ENCODE peak calls at places on chromosome 9, in eight cellular contexts. F is stomach, M is upper lobe of left lung, Y is sigmoid colon, J is GM12878, W is SK-N-SH, Z is spleen, K is HCT116. U is an unnamed sample. For H3K4me1, the result is how much of the 10 kb centered on the place peaks cover.

GRCh38 chr9:133842721-133843227 is 104.6 kb upstream of the SARDH start:
- DNase-seq in J (no peak), Y (no peak), F (no peak), M (no peak), W (no peak), Z (no peak), K (no peak), U (no peak)

GRCh38 chr9:99121604-99122003 is 16.7 kb downstream of the TGFBR1 start:
- DNase-seq in K (no peak), Z (no peak), Y (no peak), J (no peak), W (no peak), M (no peak), F (no peak), U (no peak)

GRCh38 chr9:136239963-136240330 is 5.7 kb downstream of the QSOX2 start:
- DNase-seq in M (peak), Y (no peak), F (no peak), W (no peak), Z (peak), K (no peak), J (peak), U (no peak)

GRCh38 chr9:81824802-81825770 is 103.1 kb upstream of the SPATA31D4 start:
- DNase-seq in J (no peak), Z (no peak), M (no peak), W (no peak), F (no peak), K (no peak), Y (no peak), U (no peak)

GRCh38 chr9:130451509-130452388 is 7.0 kb downstream of the ASS1 start:
- DNase-seq in M (peak), K (no peak), F (peak), Y (peak), Z (no peak), W (peak), J (no peak), U (no peak)

GRCh38 chr9:130891699-130892502 is 4.7 kb downstream of the QRFP start:
- DNase-seq in F (no peak), J (no peak), K (no peak), W (peak), Y (no peak), Z (peak), M (no peak), U (no peak)

GRCh38 chr9:136240941-136241340 is 4.7 kb downstream of the QSOX2 start:
- DNase-seq in F (no peak), K (no peak), W (no peak), Y (no peak), M (peak), J (no peak), Z (no peak), U (no peak)

GRCh38 chr9:38180631-38181030 is 111.6 kb upstream of the SHB start:
- DNase-seq in K (no peak), J (no peak), Y (no peak), W (no peak), Z (no peak), F (no peak), M (no peak), U (no peak)

GRCh38 chr9:114681594-114682332 is at the start of gene TEX48:
- DNase-seq in F (peak), Y (peak), Z (peak), K (peak), M (no peak), W (peak), J (peak), U (no peak)

GRCh38 chr9:101635020-101635419 is 40.3 kb upstream of the PPP3R2 start:
- DNase-seq in J (no peak), M (no peak), Z (no peak), K (no peak), Y (no peak), F (no peak), W (no peak), U (no peak)

GRCh38 chr9:122346478-122347347 is 24.1 kb upstream of the PTGS1 start:
- DNase-seq in W (peak), F (peak), M (peak), Y (peak), J (no peak), K (no peak), Z (peak), U (no peak)

GRCh38 chr9:133421615-133422542 is at the start of gene ADAMTS13:
- DNase-seq in F (no peak), W (no peak), J (peak), Y (no peak), K (no peak), Z (no peak), M (no peak), U (no peak)

GRCh38 chr9:109886617-109887016 is 106.6 kb downstream of the PALM2AKAP2 start:
- DNase-seq in M (no peak), F (no peak), K (no peak), W (no peak), J (no peak), Z (no peak), Y (no peak), U (no peak)

GRCh38 chr9:129570450-129571297 is 50.2 kb downstream of the C9orf50 start:
- DNase-seq in M (no peak), K (peak), F (peak), J (no peak), Z (no peak), Y (peak), W (no peak), U (no peak)

GRCh38 chr9:35737143-35737542 is 4.7 kb downstream of the CREB3 start:
- DNase-seq in W (no peak), Y (no peak), J (no peak), F (no peak), K (no peak), Z (no peak), M (no peak), U (no peak)

GRCh38 chr9:117485176-117485575 is 70.3 kb upstream of the ASTN2 start:
- DNase-seq in F (no peak), Z (no peak), M (no peak), W (no peak), J (no peak), Y (no peak), K (no peak), U (no peak)

DNA sequence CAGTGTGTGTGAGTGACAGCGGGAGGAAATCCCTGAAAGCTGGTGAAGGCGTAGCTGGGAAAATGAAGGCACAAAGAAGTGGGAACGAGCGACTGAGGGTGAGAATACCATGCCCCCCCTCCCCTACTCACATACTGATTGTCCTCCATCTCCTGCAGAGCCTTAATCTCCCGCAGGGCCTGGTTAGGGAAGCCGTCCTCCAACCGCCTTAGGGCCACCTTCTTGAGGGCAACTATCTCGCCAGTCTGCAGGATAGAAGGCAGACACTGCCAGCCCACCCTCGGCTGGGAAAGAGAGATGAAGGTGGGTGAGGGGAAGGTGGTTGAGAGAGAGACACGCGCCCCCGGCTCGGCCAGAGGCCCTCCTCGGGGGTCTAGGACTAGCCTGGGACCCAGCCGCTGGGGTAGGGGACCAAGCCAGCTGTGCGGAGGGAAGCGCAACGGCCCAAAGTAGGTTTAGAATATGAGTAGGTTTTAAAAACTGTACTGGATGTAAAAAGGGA is 491 bp downstream of the CDK20 start:
- DNase-seq in W (peak), K (no peak), M (no peak), J (no peak), Z (no peak), Y (no peak), F (no peak), U (no peak)
- H3K4me3 ChIP-seq in W (peak), K (peak), M (peak), J (no peak), Z (peak), Y (peak), F (peak), U (peak)

GRCh38 chr9:107694390-107694789 is 204.8 kb upstream of the KLF4 start:
- DNase-seq in Z (no peak), F (no peak), K (no peak), W (no peak), Y (no peak), M (no peak), J (no peak), U (no peak)

GRCh38 chr9:107700902-107701301 is 211.3 kb upstream of the KLF4 start:
- DNase-seq in M (no peak), W (no peak), K (no peak), F (no peak), J (no peak), Y (no peak), Z (no peak), U (no peak)

GRCh38 chr9:107703651-107704050 is 214.1 kb upstream of the KLF4 start:
- DNase-seq in F (no peak), J (no peak), Y (no peak), M (no peak), W (no peak), K (no peak), Z (no peak), U (no peak)

GRCh38 chr9:107696302-107696701 is 206.7 kb upstream of the KLF4 start:
- DNase-seq in K (no peak), W (no peak), M (no peak), Y (no peak), J (no peak), Z (no peak), F (no peak), U (no peak)

GRCh38 chr9:107698779-107699564 is 209.4 kb upstream of the KLF4 start:
- DNase-seq in M (no peak), J (no peak), K (no peak), Z (no peak), Y (no peak), W (no peak), F (no peak), U (no peak)
- TF ChIP-seq POLR2AphosphoS5 in M (no peak), J (no peak), K (no peak), Z (no peak), Y (no peak), W (no peak), F (no peak), U (no peak)

DNA sequence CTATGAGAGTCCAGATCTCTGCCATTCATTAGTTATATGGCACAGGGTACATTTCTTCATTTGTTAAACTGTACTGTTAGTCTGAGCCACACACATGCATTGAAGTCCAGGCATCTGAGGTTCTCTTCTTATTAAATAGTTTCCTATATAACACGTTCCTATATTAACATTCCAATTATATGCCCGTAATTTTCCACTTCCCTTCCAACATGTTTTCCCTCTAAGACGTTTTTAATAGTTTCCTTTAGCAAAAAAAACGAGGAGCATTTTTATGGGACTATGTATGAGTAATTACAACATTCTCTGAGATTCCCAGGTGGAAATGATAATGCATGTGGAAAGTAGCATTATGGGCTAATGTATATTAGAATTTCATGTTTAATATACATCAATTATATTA is 11.0 kb downstream of the SMARCA2 start:
- DNase-seq in M (no peak), F (no peak), K (no peak), W (no peak), J (no peak), Y (no peak), Z (no peak), U (no peak)
- H3K4me1 ChIP-seq in M (half or more), F (under half), K (under half), W (under half), J (half or more), Y (half or more), Z (half or more), U (half or more)

DNA sequence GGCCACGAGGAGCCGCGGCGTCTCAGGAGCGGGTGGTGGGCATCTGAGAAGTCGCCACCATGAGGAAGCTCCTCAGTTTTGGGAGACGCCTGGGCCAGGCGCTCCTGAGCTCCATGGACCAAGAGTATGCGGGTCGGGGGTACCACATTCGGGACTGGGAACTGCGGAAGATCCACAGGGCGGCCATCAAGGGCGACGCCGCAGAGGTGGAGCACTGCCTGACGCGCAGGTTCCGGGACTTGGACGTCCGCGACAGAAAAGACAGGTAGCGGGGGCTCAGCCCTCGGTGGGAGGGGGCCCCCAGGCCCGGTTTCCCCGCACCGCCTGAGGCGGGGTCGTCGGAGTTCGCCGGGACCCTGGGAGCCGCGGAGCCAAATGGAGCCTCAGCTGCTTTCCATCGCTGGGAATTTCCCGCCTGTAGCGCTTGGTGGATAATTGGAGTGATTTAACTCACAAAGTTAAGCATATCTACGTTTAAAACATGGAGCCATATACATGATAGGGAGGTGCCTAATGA is 438 bp downstream of the ANKRD18B start:
- DNase-seq in Y (no peak), K (no peak), M (peak), F (no peak), J (no peak), Z (peak), W (no peak), U (no peak)
- H3K4me3 ChIP-seq in Y (peak), K (no peak), M (peak), F (peak), J (no peak), Z (no peak), W (peak), U (peak)

GRCh38 chr9:120389867-120390266 is 190.1 kb downstream of the CDK5RAP2 start:
- DNase-seq in W (no peak), J (no peak), M (no peak), F (no peak), Z (no peak), Y (peak), K (no peak), U (no peak)
- TF ChIP-seq POLR2AphosphoS5 in W (no peak), J (no peak), M (no peak), F (no peak), Z (no peak), Y (no peak), K (no peak), U (no peak)

U was measured in vagina.